ENCODE peak calls at places on chromosome 22, in six cellular contexts. One of them, this sample, is unnamed. For H3K36me3, the result is how much of the 10 kb centered on the place peaks cover.

GRCh38 chr22:37634505-37635002 is 4.9 kb upstream of the SH3BP1 start:
- ATAC-seq in HepG2: peak
- ATAC-seq in pancreas: no peak
- ATAC-seq in Panc1: no peak
- ATAC-seq in upper lobe of left lung: no peak
- ATAC-seq in RWPE2: peak
- ATAC-seq in this sample: no peak

GRCh38 chr22:35033635-35034296 is 32.2 kb upstream of the ISX start:
- ATAC-seq in Panc1: no peak
- ATAC-seq in HepG2: no peak
- ATAC-seq in pancreas: no peak
- ATAC-seq in RWPE2: no peak
- ATAC-seq in upper lobe of left lung: no peak
- ATAC-seq in this sample: no peak

GRCh38 chr22:49983148-49984042 is 22.8 kb downstream of the PIM3 start:
- ATAC-seq in Panc1: peak
- ATAC-seq in RWPE2: no peak
- ATAC-seq in upper lobe of left lung: peak
- ATAC-seq in pancreas: peak
- ATAC-seq in HepG2: no peak
- ATAC-seq in this sample: no peak

GRCh38 chr22:35191412-35191811 is 65.9 kb upstream of the HMGXB4 start:
- ATAC-seq in Panc1: peak
- ATAC-seq in upper lobe of left lung: no peak
- ATAC-seq in HepG2: no peak
- ATAC-seq in pancreas: no peak
- ATAC-seq in RWPE2: peak
- ATAC-seq in this sample: no peak

GRCh38 chr22:33302549-33302948 is 244.4 kb upstream of the SYN3 start:
- ATAC-seq in upper lobe of left lung: no peak
- ATAC-seq in Panc1: no peak
- ATAC-seq in pancreas: no peak
- ATAC-seq in RWPE2: no peak
- ATAC-seq in HepG2: no peak
- ATAC-seq in this sample: no peak

GRCh38 chr22:38246046-38246658 is 26.7 kb downstream of the TMEM184B start:
- ATAC-seq in pancreas: no peak
- ATAC-seq in upper lobe of left lung: no peak
- ATAC-seq in HepG2: no peak
- ATAC-seq in RWPE2: no peak
- ATAC-seq in Panc1: peak
- ATAC-seq in this sample: no peak

GRCh38 chr22:33984741-33985287 is 64.5 kb upstream of the LARGE1 start:
- ATAC-seq in upper lobe of left lung: no peak
- ATAC-seq in HepG2: no peak
- ATAC-seq in RWPE2: no peak
- ATAC-seq in Panc1: no peak
- ATAC-seq in pancreas: no peak
- ATAC-seq in this sample: no peak

GRCh38 chr22:37053310-37054077 is 2.0 kb downstream of the KCTD17 start:
- ATAC-seq in pancreas: no peak
- ATAC-seq in RWPE2: no peak
- ATAC-seq in Panc1: no peak
- ATAC-seq in upper lobe of left lung: no peak
- ATAC-seq in HepG2: no peak
- ATAC-seq in this sample: no peak

GRCh38 chr22:45329536-45329936 is 19.8 kb downstream of the FAM118A start:
- ATAC-seq in HepG2: no peak
- ATAC-seq in upper lobe of left lung: peak
- ATAC-seq in Panc1: no peak
- ATAC-seq in RWPE2: no peak
- ATAC-seq in pancreas: peak
- ATAC-seq in this sample: peak

GRCh38 chr22:35728639-35729308 is 11.1 kb downstream of the APOL5 start:
- ATAC-seq in HepG2: no peak
- ATAC-seq in upper lobe of left lung: no peak
- ATAC-seq in pancreas: peak
- ATAC-seq in Panc1: no peak
- ATAC-seq in RWPE2: peak
- ATAC-seq in this sample: no peak

GRCh38 chr22:18044548-18045271 is 20.3 kb upstream of the MICAL3 start:
- ATAC-seq in HepG2: peak
- ATAC-seq in upper lobe of left lung: peak
- ATAC-seq in pancreas: peak
- ATAC-seq in RWPE2: no peak
- ATAC-seq in Panc1: no peak
- ATAC-seq in this sample: peak

GRCh38 chr22:36480941-36481392 is 473 bp downstream of the TXN2 start:
- ATAC-seq in pancreas: no peak
- ATAC-seq in Panc1: no peak
- ATAC-seq in RWPE2: no peak
- ATAC-seq in HepG2: peak
- ATAC-seq in upper lobe of left lung: no peak
- ATAC-seq in this sample: no peak

GRCh38 chr22:36056980-36057379 is 28.4 kb upstream of the RBFOX2 start:
- ATAC-seq in pancreas: no peak
- ATAC-seq in Panc1: no peak
- ATAC-seq in RWPE2: peak
- ATAC-seq in upper lobe of left lung: no peak
- ATAC-seq in HepG2: no peak
- ATAC-seq in this sample: no peak

GRCh38 chr22:29346659-29347058 is 31.2 kb upstream of the RASL10A start:
- ATAC-seq in upper lobe of left lung: no peak
- ATAC-seq in HepG2: no peak
- ATAC-seq in RWPE2: no peak
- ATAC-seq in Panc1: no peak
- ATAC-seq in pancreas: no peak
- ATAC-seq in this sample: no peak

GRCh38 chr22:29219881-29220670 is 14.4 kb downstream of the EMID1 start:
- ATAC-seq in Panc1: no peak
- ATAC-seq in HepG2: peak
- ATAC-seq in upper lobe of left lung: no peak
- ATAC-seq in RWPE2: no peak
- ATAC-seq in pancreas: peak
- ATAC-seq in this sample: no peak

GRCh38 chr22:31628362-31628761 is 33.7 kb downstream of the PISD start:
- ATAC-seq in RWPE2: no peak
- ATAC-seq in upper lobe of left lung: no peak
- ATAC-seq in pancreas: no peak
- ATAC-seq in Panc1: no peak
- ATAC-seq in HepG2: no peak
- ATAC-seq in this sample: no peak

GRCh38 chr22:44595841-44596341 is 97.9 kb upstream of the RTL6 start:
- ATAC-seq in HepG2: no peak
- ATAC-seq in Panc1: no peak
- ATAC-seq in upper lobe of left lung: no peak
- ATAC-seq in pancreas: peak
- ATAC-seq in RWPE2: no peak
- ATAC-seq in this sample: no peak

GRCh38 chr22:31917227-31917921 is 27.0 kb upstream of the YWHAH start:
- ATAC-seq in RWPE2: no peak
- ATAC-seq in HepG2: peak
- ATAC-seq in upper lobe of left lung: peak
- ATAC-seq in Panc1: peak
- ATAC-seq in pancreas: no peak
- ATAC-seq in this sample: no peak

GRCh38 chr22:38694945-38695344 is 5.8 kb downstream of the JOSD1 start:
- ATAC-seq in upper lobe of left lung: no peak
- ATAC-seq in HepG2: no peak
- ATAC-seq in pancreas: no peak
- ATAC-seq in RWPE2: no peak
- ATAC-seq in Panc1: no peak
- ATAC-seq in this sample: no peak

GRCh38 chr22:40582063-40582462 is 54.5 kb downstream of the MRTFA start:
- ATAC-seq in RWPE2: no peak
- ATAC-seq in HepG2: no peak
- ATAC-seq in pancreas: no peak
- ATAC-seq in Panc1: no peak
- ATAC-seq in upper lobe of left lung: no peak
- ATAC-seq in this sample: no peak

GRCh38 chr22:37183432-37184379 is 4.3 kb downstream of the C1QTNF6 start:
- ATAC-seq in Panc1: no peak
- ATAC-seq in upper lobe of left lung: no peak
- ATAC-seq in RWPE2: no peak
- ATAC-seq in pancreas: no peak
- ATAC-seq in HepG2: peak
- ATAC-seq in this sample: no peak

GRCh38 chr22:36926309-36926708 is 12.9 kb downstream of the CSF2RB start:
- ATAC-seq in upper lobe of left lung: no peak
- ATAC-seq in Panc1: no peak
- ATAC-seq in pancreas: no peak
- ATAC-seq in HepG2: no peak
- ATAC-seq in RWPE2: no peak
- ATAC-seq in this sample: no peak

GRCh38 chr22:44338183-44338812 is 25.5 kb upstream of the SHISAL1 start:
- ATAC-seq in upper lobe of left lung: no peak
- ATAC-seq in HepG2: no peak
- ATAC-seq in RWPE2: no peak
- ATAC-seq in Panc1: no peak
- ATAC-seq in pancreas: no peak
- ATAC-seq in this sample: no peak

GRCh38 chr22:28005513-28005912 is 86.5 kb upstream of the PITPNB start:
- ATAC-seq in pancreas: no peak
- ATAC-seq in upper lobe of left lung: no peak
- ATAC-seq in RWPE2: no peak
- ATAC-seq in HepG2: no peak
- ATAC-seq in Panc1: no peak
- ATAC-seq in this sample: no peak

GRCh38 chr22:24503851-24504170 is 8.7 kb downstream of the UPB1 start:
- ATAC-seq in HepG2: no peak
- ATAC-seq in pancreas: no peak
- ATAC-seq in upper lobe of left lung: no peak
- ATAC-seq in Panc1: no peak
- ATAC-seq in RWPE2: no peak
- ATAC-seq in this sample: no peak
- H3K27ac ChIP-seq in HepG2: peak
- H3K27ac ChIP-seq in pancreas: no peak
- H3K27ac ChIP-seq in upper lobe of left lung: peak
- H3K27ac ChIP-seq in Panc1: no peak
- H3K27ac ChIP-seq in RWPE2: no peak
- H3K27ac ChIP-seq in this sample: no peak

GRCh38 chr22:20992456-20993303 is 9.2 kb downstream of the THAP7 start:
- ATAC-seq in upper lobe of left lung: no peak
- ATAC-seq in HepG2: no peak
- ATAC-seq in Panc1: no peak
- ATAC-seq in pancreas: no peak
- ATAC-seq in RWPE2: no peak
- ATAC-seq in this sample: no peak
- H3K36me3 ChIP-seq in upper lobe of left lung: under half
- H3K36me3 ChIP-seq in HepG2: under half
- H3K36me3 ChIP-seq in Panc1: under half
- H3K36me3 ChIP-seq in pancreas: under half
- H3K36me3 ChIP-seq in RWPE2: under half
- H3K36me3 ChIP-seq in this sample: half or more

GRCh38 chr22:24214467-24215285 is 30.2 kb downstream of the GGT5 start:
- ATAC-seq in upper lobe of left lung: no peak
- ATAC-seq in HepG2: peak
- ATAC-seq in RWPE2: no peak
- ATAC-seq in Panc1: peak
- ATAC-seq in pancreas: no peak
- ATAC-seq in this sample: no peak

GRCh38 chr22:24217384-24217783 is 27.5 kb downstream of the GGT5 start:
- ATAC-seq in HepG2: no peak
- ATAC-seq in upper lobe of left lung: no peak
- ATAC-seq in RWPE2: no peak
- ATAC-seq in pancreas: no peak
- ATAC-seq in Panc1: no peak
- ATAC-seq in this sample: no peak

GRCh38 chr22:24219750-24220149 is 25.1 kb downstream of the GGT5 start:
- ATAC-seq in RWPE2: no peak
- ATAC-seq in pancreas: no peak
- ATAC-seq in HepG2: no peak
- ATAC-seq in Panc1: no peak
- ATAC-seq in upper lobe of left lung: no peak
- ATAC-seq in this sample: no peak

GRCh38 chr22:24216541-24217209 is 28.2 kb downstream of the GGT5 start:
- ATAC-seq in HepG2: no peak
- ATAC-seq in upper lobe of left lung: no peak
- ATAC-seq in RWPE2: no peak
- ATAC-seq in pancreas: no peak
- ATAC-seq in Panc1: no peak
- ATAC-seq in this sample: no peak
- H3K27ac ChIP-seq in HepG2: no peak
- H3K27ac ChIP-seq in upper lobe of left lung: no peak
- H3K27ac ChIP-seq in RWPE2: no peak
- H3K27ac ChIP-seq in pancreas: no peak
- H3K27ac ChIP-seq in Panc1: no peak
- H3K27ac ChIP-seq in this sample: no peak

DNA sequence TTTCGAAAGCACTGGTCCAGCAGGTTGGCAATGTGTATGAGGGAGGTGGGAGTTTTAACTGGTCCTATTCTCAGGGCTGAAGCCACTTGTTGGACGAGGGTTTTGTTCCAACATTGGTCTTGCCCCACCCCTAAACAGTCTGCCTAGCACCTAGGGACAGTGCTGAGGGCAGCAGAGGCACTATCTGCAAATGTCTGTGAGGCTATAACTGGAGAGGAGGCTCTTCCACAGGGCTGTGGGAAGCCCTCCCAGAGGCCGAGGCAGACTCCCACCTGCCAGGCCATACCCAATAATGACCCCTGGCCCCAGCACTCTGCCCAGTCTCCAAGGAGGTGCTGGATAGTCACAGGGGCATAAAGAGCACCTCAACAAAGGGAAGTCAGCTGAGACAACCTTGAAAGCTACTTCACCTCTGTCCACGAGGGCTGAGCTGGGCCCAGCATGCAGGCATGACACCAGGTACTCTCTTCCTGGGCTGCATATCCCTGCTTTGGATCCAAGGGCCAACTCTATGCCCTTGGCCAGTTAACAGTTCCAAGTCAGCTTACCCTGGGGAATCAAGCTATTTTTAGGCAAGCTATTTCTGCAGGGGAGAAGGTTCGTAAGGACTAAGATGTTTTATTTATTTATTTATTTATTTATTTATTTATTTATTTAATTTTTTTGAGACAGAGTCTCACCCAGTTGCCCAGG is 40.2 kb upstream of the SLC25A1 start:
- ATAC-seq in RWPE2: peak
- ATAC-seq in HepG2: peak
- ATAC-seq in Panc1: no peak
- ATAC-seq in upper lobe of left lung: no peak
- ATAC-seq in pancreas: no peak
- ATAC-seq in this sample: no peak
- H3K36me3 ChIP-seq in RWPE2: under half
- H3K36me3 ChIP-seq in HepG2: under half
- H3K36me3 ChIP-seq in Panc1: under half
- H3K36me3 ChIP-seq in upper lobe of left lung: under half
- H3K36me3 ChIP-seq in pancreas: under half
- H3K36me3 ChIP-seq in this sample: under half

GRCh38 chr22:46432164-46433068 is 96.9 kb downstream of the TRMU start:
- ATAC-seq in RWPE2: peak
- ATAC-seq in HepG2: no peak
- ATAC-seq in Panc1: peak
- ATAC-seq in upper lobe of left lung: peak
- ATAC-seq in pancreas: no peak
- ATAC-seq in this sample: no peak
- H3K27ac ChIP-seq in RWPE2: no peak
- H3K27ac ChIP-seq in HepG2: no peak
- H3K27ac ChIP-seq in Panc1: no peak
- H3K27ac ChIP-seq in upper lobe of left lung: peak
- H3K27ac ChIP-seq in pancreas: no peak
- H3K27ac ChIP-seq in this sample: no peak

GRCh38 chr22:20245577-20246367 is 22.3 kb downstream of the RTN4R start:
- ATAC-seq in upper lobe of left lung: no peak
- ATAC-seq in RWPE2: no peak
- ATAC-seq in HepG2: no peak
- ATAC-seq in Panc1: no peak
- ATAC-seq in pancreas: no peak
- ATAC-seq in this sample: no peak
- H3K36me3 ChIP-seq in upper lobe of left lung: under half
- H3K36me3 ChIP-seq in RWPE2: under half
- H3K36me3 ChIP-seq in HepG2: under half
- H3K36me3 ChIP-seq in Panc1: under half
- H3K36me3 ChIP-seq in pancreas: under half
- H3K36me3 ChIP-seq in this sample: under half